ENCODE peak calls at places on chromosomes 7 and 10, in ten cellular contexts. V is HT-29; P is psoas muscle; R is stimulated activated naive CD4-positive, alpha-beta T cell; X is putamen; E is stimulated activated naive B cell treated with anti-CD40 and anti-IgM and Interleukin-4, amounts not matched to agents 10 μg/mL and 1 μg/mL and 100 μg/mL, for 72 hours; T is cardiac muscle cell; A is heart left ventricle; Z is activated CD4-positive, CD25-positive, alpha-beta regulatory T cell; I is NCI-H2171 treated with DMSO at 0.1 percent for 48 hours. N is an unnamed sample.

GRCh38 chr10:89296227-89296648 is 5.6 kb upstream of the IFIT2 start:
- DNase-seq in V (no peak), P (no peak), R (no peak), X (no peak), E (no peak), T (no peak), A (no peak), Z (no peak), I (no peak), N (no peak)

GRCh38 chr7:30922596-30922995 is 10.9 kb downstream of the AQP1 start:
- DNase-seq in V (no peak), P (no peak), R (no peak), X (no peak), E (no peak), T (no peak), A (peak; percentile 18), Z (no peak), I (no peak), N (no peak)

GRCh38 chr7:26182706-26183105 is 17.8 kb downstream of the HNRNPA2B1 start:
- DNase-seq in V (no peak), P (no peak), R (no peak), X (no peak), E (no peak), T (no peak), A (no peak), Z (no peak), I (no peak), N (no peak)

GRCh38 chr10:91689731-91690168 is 56.9 kb upstream of the PPP1R3C start:
- DNase-seq in V (no peak), P (no peak), R (no peak), X (no peak), E (no peak), T (no peak), A (peak; percentile 24), Z (no peak), I (no peak), N (no peak)

GRCh38 chr10:87700031-87700796 is 40.5 kb downstream of the PAPSS2 start:
- DNase-seq in V (no peak), P (peak; percentile 22), R (no peak), X (peak; percentile 16), E (no peak), T (no peak), A (no peak), Z (no peak), I (no peak), N (no peak)

GRCh38 chr7:93212881-93213280 is 13.4 kb downstream of the HEPACAM2 start:
- DNase-seq in V (no peak), P (no peak), R (no peak), X (no peak), E (no peak), T (no peak), A (no peak), Z (no peak), I (peak; percentile 99), N (no peak)

GRCh38 chr10:131668903-131669302 is 231.9 kb upstream of the PPP2R2D start:
- DNase-seq in V (no peak), P (no peak), R (no peak), X (no peak), E (no peak), T (no peak), A (no peak), Z (no peak), I (no peak), N (no peak)

GRCh38 chr10:10782603-10783002 is 235.1 kb upstream of the CELF2 start:
- DNase-seq in V (no peak), P (no peak), R (no peak), X (no peak), E (no peak), T (no peak), A (no peak), Z (no peak), I (no peak), N (no peak)

GRCh38 chr7:100614308-100614861 is 2.0 kb downstream of the MOSPD3 start:
- DNase-seq in V (no peak), P (no peak), R (no peak), X (no peak), E (no peak), T (no peak), A (no peak), Z (no peak), I (no peak), N (no peak)

GRCh38 chr10:69333205-69333604 is 54.9 kb downstream of the HK1 start:
- DNase-seq in V (peak; percentile 80), P (no peak), R (no peak), X (no peak), E (no peak), T (peak; percentile 83), A (no peak), Z (no peak), I (no peak), N (no peak)

N was measured in germinal center.